ENCODE peak calls at places on chromosomes 5 and 9, in five cellular contexts. N is glutamatergic neuron, K is NCI-H510A treated with DMSO at 0.1 percent for 48 hours, Q is lung, P is AG09309. S is an unnamed sample.

GRCh38 chr9:129009584-129010141 is 18.5 kb downstream of the SH3GLB2 start:
- DNase-seq in Q (no peak), P (no peak), N (no peak), K (no peak), S (no peak)

GRCh38 chr9:89515416-89515815 is 17.5 kb upstream of the SEMA4D start:
- DNase-seq in N (no peak), Q (no peak), P (no peak), K (no peak), S (no peak)

GRCh38 chr5:157222506-157223230 is 42.0 kb downstream of the ITK start:
- DNase-seq in K (no peak), Q (no peak), N (no peak), P (peak; percentile 64), S (peak; percentile 68)

GRCh38 chr9:122190597-122191381 is 31.1 kb downstream of the MORN5 start:
- DNase-seq in N (no peak), K (no peak), P (no peak), Q (peak; percentile 52), S (no peak)

GRCh38 chr5:65364907-65365306 is 116.8 kb downstream of the ADAMTS6 start:
- DNase-seq in P (no peak), N (no peak), Q (no peak), K (no peak), S (no peak)

GRCh38 chr5:54701179-54701578 is 183.6 kb downstream of the SNX18 start:
- DNase-seq in Q (peak; percentile 86), K (no peak), N (no peak), P (peak; percentile 95), S (no peak)

GRCh38 chr5:178569485-178569884 is 20.7 kb downstream of the COL23A1 start:
- DNase-seq in Q (no peak), P (no peak), N (no peak), K (no peak), S (no peak)

GRCh38 chr5:1405121-1405520 is 40.1 kb downstream of the SLC6A3 start:
- DNase-seq in K (no peak), P (no peak), Q (no peak), N (peak; percentile 9), S (no peak)

GRCh38 chr9:34690983-34691382 is at the start of gene CCL19:
- DNase-seq in P (no peak), N (no peak), K (no peak), Q (no peak), S (no peak)

GRCh38 chr5:151678146-151678545 is 8.6 kb downstream of the SPARC start:
- DNase-seq in N (no peak), P (no peak), Q (no peak), K (no peak), S (no peak)

GRCh38 chr5:65482727-65483473 is 1.2 kb upstream of the ADAMTS6 start:
- DNase-seq in K (peak; percentile 33), N (no peak), Q (no peak), P (no peak), S (no peak)

GRCh38 chr5:41686767-41687166 is 176.4 kb upstream of the PLCXD3 start:
- DNase-seq in P (no peak), Q (no peak), N (no peak), K (no peak), S (no peak)

GRCh38 chr5:146076028-146076427 is 29.3 kb downstream of the PLAC8L1 start:
- DNase-seq in P (no peak), N (no peak), K (no peak), Q (no peak), S (no peak)

GRCh38 chr5:168443533-168443932 is 42.7 kb upstream of the RARS1 start:
- DNase-seq in P (no peak), K (no peak), N (no peak), Q (no peak), S (no peak)

GRCh38 chr5:57221049-57221568 is 47.2 kb downstream of the GPBP1 start:
- DNase-seq in N (no peak), Q (no peak), K (peak; percentile 37), P (peak; percentile 14), S (no peak)

GRCh38 chr5:61200582-61201155 is 38.4 kb upstream of the SMIM15 start:
- DNase-seq in P (peak; percentile 4), N (peak; percentile 50), Q (no peak), K (no peak), S (no peak)

GRCh38 chr9:121581775-121582600 is 69.4 kb upstream of the DAB2IP start:
- DNase-seq in N (no peak), P (no peak), K (no peak), Q (no peak), S (no peak)

GRCh38 chr5:92678576-92679105 is 902.4 kb downstream of the NR2F1-AS1 start:
- DNase-seq in Q (no peak), K (no peak), P (no peak), N (no peak), S (no peak)

GRCh38 chr5:115348175-115348574 is 51.7 kb upstream of the CCDC112 start:
- DNase-seq in P (no peak), K (no peak), Q (no peak), N (no peak), S (no peak)

GRCh38 chr9:128203842-128204551 is 818 bp downstream of the DNM1 start:
- DNase-seq in P (no peak), K (peak; percentile 52), Q (no peak), N (peak; percentile 75), S (no peak)

GRCh38 chr9:90142580-90142979 is 500.0 kb downstream of the DIRAS2 start:
- DNase-seq in P (no peak), N (peak; percentile 53), Q (peak; percentile 56), K (peak; percentile 95), S (no peak)

GRCh38 chr5:121974261-121974660 is 12.5 kb downstream of the SRFBP1 start:
- DNase-seq in P (no peak), K (no peak), Q (no peak), N (no peak), S (no peak)

GRCh38 chr9:121499427-121500164 is at the start of gene GGTA1:
- DNase-seq in P (no peak), Q (peak; percentile 58), N (peak; percentile 74), K (peak; percentile 61), S (no peak)

GRCh38 chr5:180704362-180704761 is 35.5 kb downstream of the OR2Y1 start:
- DNase-seq in K (no peak), P (no peak), Q (no peak), N (no peak), S (no peak)

GRCh38 chr9:126038790-126039189 is 287.8 kb upstream of the MVB12B start:
- DNase-seq in Q (no peak), N (no peak), P (no peak), K (no peak), S (no peak)

GRCh38 chr9:71726723-71727122 is 41.6 kb downstream of the CEMIP2 start:
- DNase-seq in K (no peak), Q (no peak), P (no peak), N (no peak), S (no peak)

GRCh38 chr9:70574222-70574837 is 159.9 kb upstream of the KLF9 start:
- DNase-seq in Q (no peak), P (no peak), K (no peak), N (no peak), S (no peak)

GRCh38 chr5:157494178-157494830 is 34.3 kb downstream of the NIPAL4 start:
- DNase-seq in P (no peak), N (no peak), Q (no peak), K (no peak), S (no peak)

GRCh38 chr9:127144670-127145458 is 22.4 kb upstream of the ANGPTL2 start:
- DNase-seq in P (no peak), N (no peak), Q (peak; percentile 31), K (peak; percentile 33), S (no peak)

GRCh38 chr5:169744336-169744735 is 107.3 kb downstream of the DOCK2 start:
- DNase-seq in K (no peak), N (no peak), Q (no peak), P (no peak), S (no peak)

GRCh38 chr5:9045946-9046345 is 499.9 kb downstream of the SEMA5A start:
- DNase-seq in P (no peak), K (no peak), N (no peak), Q (no peak), S (no peak)

GRCh38 chr9:26054600-26055516 is 376.6 kb upstream of the TUSC1 start:
- DNase-seq in Q (no peak), P (no peak), N (no peak), K (no peak), S (no peak)

GRCh38 chr5:12777342-12777741 is 873.1 kb upstream of the CTNND2 start:
- DNase-seq in P (no peak), K (no peak), Q (no peak), N (no peak), S (no peak)

GRCh38 chr9:117555964-117556629 is 141.2 kb upstream of the ASTN2 start:
- DNase-seq in K (peak; percentile 6), Q (peak; percentile 48), P (no peak), N (peak; percentile 67), S (peak; percentile 20)

GRCh38 chr9:132545578-132545977 is 36.8 kb upstream of the BARHL1 start:
- DNase-seq in N (no peak), P (no peak), K (no peak), Q (no peak), S (no peak)

GRCh38 chr5:14178671-14179211 is 35.6 kb downstream of the TRIO start:
- DNase-seq in Q (no peak), K (no peak), N (no peak), P (peak; percentile 68), S (no peak)

GRCh38 chr5:159768243-159768642 is 148.0 kb upstream of the ADRA1B start:
- DNase-seq in Q (no peak), K (no peak), P (no peak), N (no peak), S (no peak)

GRCh38 chr5:81232449-81233079 is 558 bp upstream of the CKMT2 start:
- DNase-seq in N (no peak), K (no peak), Q (no peak), P (peak; percentile 2), S (no peak)

GRCh38 chr5:123785160-123786001 is 273.4 kb downstream of the CSNK1G3 start:
- DNase-seq in Q (no peak), P (no peak), N (no peak), K (peak; percentile 76), S (no peak)

S was measured in activated T-helper 2 cell treated with anti-CD3 and anti-CD28 coated beads, Interferon-gamma antibody, Interleukin-2, Interleukin-4, amounts not matched to agents 10 μg/mL and 5 μg/mL and 100 μg/mL, durations not matched to agents 14 hours and 24 hours and 36 hours.